ENCODE peak calls at places on chromosomes 3 and 15, in five cellular contexts. One of them, this sample, is unnamed.

GRCh38 chr3:30332196-30333021 is 274.0 kb upstream of the TGFBR2 start:
- DNase-seq in left ventricle myocardium superior: no peak
- DNase-seq in glutamatergic neuron: no peak
- DNase-seq in GM06990: no peak
- DNase-seq in non-pigmented ciliary epithelial cell: no peak
- DNase-seq in this sample: no peak

GRCh38 chr3:119357190-119357589 is 63.0 kb downstream of the ARHGAP31 start:
- DNase-seq in glutamatergic neuron: no peak
- DNase-seq in non-pigmented ciliary epithelial cell: no peak
- DNase-seq in GM06990: no peak
- DNase-seq in left ventricle myocardium superior: peak
- DNase-seq in this sample: no peak

GRCh38 chr3:13876451-13876850 is 3.4 kb downstream of the WNT7A start:
- DNase-seq in GM06990: no peak
- DNase-seq in non-pigmented ciliary epithelial cell: no peak
- DNase-seq in left ventricle myocardium superior: no peak
- DNase-seq in glutamatergic neuron: peak
- DNase-seq in this sample: no peak

GRCh38 chr3:149894211-149894610 is 76.5 kb downstream of the PFN2 start:
- DNase-seq in left ventricle myocardium superior: no peak
- DNase-seq in glutamatergic neuron: no peak
- DNase-seq in non-pigmented ciliary epithelial cell: no peak
- DNase-seq in GM06990: no peak
- DNase-seq in this sample: no peak

GRCh38 chr3:36707623-36708409 is 56.5 kb downstream of the DCLK3 start:
- DNase-seq in left ventricle myocardium superior: no peak
- DNase-seq in glutamatergic neuron: no peak
- DNase-seq in non-pigmented ciliary epithelial cell: no peak
- DNase-seq in GM06990: no peak
- DNase-seq in this sample: no peak

GRCh38 chr3:137771401-137772230 is 7.5 kb downstream of the SOX14 start:
- DNase-seq in left ventricle myocardium superior: peak
- DNase-seq in GM06990: no peak
- DNase-seq in non-pigmented ciliary epithelial cell: no peak
- DNase-seq in glutamatergic neuron: peak
- DNase-seq in this sample: no peak

GRCh38 chr3:13414040-13414729 is 5.9 kb downstream of the NUP210 start:
- DNase-seq in left ventricle myocardium superior: peak
- DNase-seq in non-pigmented ciliary epithelial cell: no peak
- DNase-seq in glutamatergic neuron: no peak
- DNase-seq in GM06990: peak
- DNase-seq in this sample: no peak

GRCh38 chr3:133494469-133494868 is 79.0 kb upstream of the CDV3 start:
- DNase-seq in non-pigmented ciliary epithelial cell: no peak
- DNase-seq in left ventricle myocardium superior: no peak
- DNase-seq in glutamatergic neuron: peak
- DNase-seq in GM06990: no peak
- DNase-seq in this sample: no peak

GRCh38 chr3:150384517-150385212 is 23.4 kb upstream of the TSC22D2 start:
- DNase-seq in GM06990: peak
- DNase-seq in glutamatergic neuron: peak
- DNase-seq in non-pigmented ciliary epithelial cell: no peak
- DNase-seq in left ventricle myocardium superior: no peak
- DNase-seq in this sample: no peak

GRCh38 chr15:38554354-38554753 is 10.3 kb downstream of the RASGRP1 start:
- DNase-seq in non-pigmented ciliary epithelial cell: no peak
- DNase-seq in GM06990: no peak
- DNase-seq in glutamatergic neuron: no peak
- DNase-seq in left ventricle myocardium superior: no peak
- DNase-seq in this sample: no peak

GRCh38 chr15:70488002-70488605 is 275.3 kb downstream of the UACA start:
- DNase-seq in GM06990: peak
- DNase-seq in left ventricle myocardium superior: peak
- DNase-seq in non-pigmented ciliary epithelial cell: no peak
- DNase-seq in glutamatergic neuron: peak
- DNase-seq in this sample: no peak

GRCh38 chr15:26662226-26662750 is 110.6 kb downstream of the GABRB3 start:
- DNase-seq in left ventricle myocardium superior: no peak
- DNase-seq in non-pigmented ciliary epithelial cell: no peak
- DNase-seq in GM06990: no peak
- DNase-seq in glutamatergic neuron: no peak
- DNase-seq in this sample: no peak

GRCh38 chr3:122964844-122965243 is 62.7 kb downstream of the SEMA5B start:
- DNase-seq in glutamatergic neuron: no peak
- DNase-seq in GM06990: no peak
- DNase-seq in left ventricle myocardium superior: no peak
- DNase-seq in non-pigmented ciliary epithelial cell: no peak
- DNase-seq in this sample: no peak

GRCh38 chr3:39038165-39038564 is 13.6 kb downstream of the SCN11A start:
- DNase-seq in GM06990: no peak
- DNase-seq in left ventricle myocardium superior: no peak
- DNase-seq in glutamatergic neuron: no peak
- DNase-seq in non-pigmented ciliary epithelial cell: peak
- DNase-seq in this sample: no peak

GRCh38 chr15:76073554-76073953 is 13.8 kb downstream of the TMEM266 start:
- DNase-seq in non-pigmented ciliary epithelial cell: no peak
- DNase-seq in glutamatergic neuron: no peak
- DNase-seq in GM06990: no peak
- DNase-seq in left ventricle myocardium superior: no peak
- DNase-seq in this sample: peak

GRCh38 chr3:154430014-154430413 is at the start of gene GPR149:
- DNase-seq in GM06990: no peak
- DNase-seq in non-pigmented ciliary epithelial cell: peak
- DNase-seq in glutamatergic neuron: peak
- DNase-seq in left ventricle myocardium superior: no peak
- DNase-seq in this sample: no peak

This sample was measured in epithelial cell of proximal tubule.